ENCODE peak calls at places on chromosomes 2 and 18, in six cellular contexts. R is tibial artery, A is HCT116, D is upper lobe of left lung, J is pancreas, Y is psoas muscle. L is an unnamed sample.

GRCh38 chr2:121360566-121361300 is 75.7 kb upstream of the TFCP2L1 start:
- DNase-seq in A (no peak), R (no peak), D (no peak), Y (peak), J (peak), L (peak)

GRCh38 chr18:13183359-13183758 is 35.2 kb upstream of the LDLRAD4 start:
- DNase-seq in A (no peak), D (no peak), J (no peak), R (no peak), Y (no peak), L (no peak)

GRCh38 chr2:924701-925100 is 25.9 kb upstream of the SNTG2 start:
- DNase-seq in A (no peak), D (no peak), J (no peak), Y (no peak), R (no peak), L (no peak)

GRCh38 chr2:55811048-55811447 is 112.5 kb downstream of the EFEMP1 start:
- DNase-seq in A (no peak), D (no peak), J (no peak), Y (no peak), R (no peak), L (no peak)

GRCh38 chr18:70200286-70200685 is 5.2 kb downstream of the RTTN start:
- DNase-seq in R (no peak), D (no peak), Y (no peak), J (no peak), A (no peak), L (no peak)

GRCh38 chr2:232420073-232420454 is 13.4 kb downstream of the ALPG start:
- DNase-seq in A (no peak), R (peak), J (no peak), Y (no peak), D (no peak), L (no peak)

GRCh38 chr2:227545990-227546389 is 52.7 kb upstream of the SCYGR2 start:
- DNase-seq in R (no peak), A (no peak), J (no peak), D (peak), Y (no peak), L (no peak)

GRCh38 chr2:75202359-75202758 is 3.0 kb upstream of the TACR1 start:
- DNase-seq in A (no peak), Y (no peak), R (no peak), D (no peak), J (no peak), L (no peak)

GRCh38 chr2:217953531-217953932 is 49.3 kb downstream of the TNS1 start:
- DNase-seq in J (no peak), A (no peak), Y (no peak), R (peak), D (no peak), L (no peak)

GRCh38 chr18:56853961-56854360 is 202.8 kb downstream of the WDR7 start:
- DNase-seq in J (no peak), A (no peak), R (no peak), Y (no peak), D (no peak), L (no peak)

GRCh38 chr2:178152033-178152432 is 39.8 kb downstream of the RBM45 start:
- DNase-seq in R (no peak), Y (no peak), D (no peak), J (no peak), A (no peak), L (no peak)

GRCh38 chr18:708096-708495 is 4.3 kb downstream of the ENOSF1 start:
- DNase-seq in A (no peak), J (no peak), Y (no peak), D (no peak), R (no peak), L (no peak)

GRCh38 chr2:229738024-229738625 is 23.8 kb upstream of the DNER start:
- DNase-seq in D (no peak), J (no peak), Y (no peak), R (no peak), A (no peak), L (no peak)

DNA sequence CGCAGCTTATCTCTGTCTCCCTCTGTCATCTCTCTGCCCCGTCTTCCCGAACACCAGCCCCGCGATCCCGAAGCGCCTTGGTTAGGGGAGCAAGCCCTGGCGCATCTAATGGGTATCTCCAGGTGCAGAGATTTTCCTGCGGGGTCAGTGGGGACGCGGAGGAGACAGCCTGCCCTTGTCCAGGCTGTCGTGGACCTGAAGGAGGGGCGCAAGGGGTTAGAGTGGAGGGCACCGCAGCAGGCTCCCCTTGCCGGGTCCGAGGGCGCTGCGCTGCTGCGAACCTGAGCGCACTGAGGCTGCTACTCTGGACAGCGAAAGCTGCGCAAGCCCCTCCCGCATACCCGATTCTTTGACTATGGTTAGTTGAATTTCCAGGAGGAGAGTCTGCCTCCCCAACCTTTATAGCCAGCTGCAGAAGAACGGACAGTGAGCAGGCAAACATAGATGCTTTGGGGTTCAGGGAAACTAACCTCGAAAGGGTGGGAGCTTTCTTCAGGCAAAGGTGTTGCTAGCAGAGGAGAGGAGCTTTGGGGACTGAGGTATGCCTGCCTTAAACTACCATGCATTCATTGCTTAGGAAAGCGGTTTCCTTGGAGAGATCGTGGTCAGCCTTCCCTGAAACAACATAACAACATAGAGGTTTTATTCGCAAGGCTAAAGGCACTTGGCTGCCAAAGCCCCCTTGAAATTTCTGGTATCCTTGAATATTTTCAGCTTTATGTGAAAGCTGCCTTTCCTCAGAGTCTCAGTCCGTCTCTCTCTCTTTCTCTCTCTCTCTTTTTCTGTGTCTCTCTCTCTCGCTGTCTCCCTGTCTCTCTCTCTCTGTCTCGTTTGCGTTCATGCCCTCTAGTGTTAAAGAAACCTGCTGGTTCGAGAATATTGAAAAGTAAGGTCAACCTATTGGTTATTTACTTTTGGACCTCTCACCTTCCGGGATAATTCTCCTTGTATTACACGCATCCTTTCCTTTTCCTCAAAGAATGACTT is 1.6 kb downstream of the GALNT13 start:
- DNase-seq in A (no peak), Y (no peak), D (peak), R (no peak), J (no peak), L (no peak)
- H3K4me3 ChIP-seq in A (no peak), Y (no peak), D (peak), R (peak), J (no peak), L (no peak)

DNA sequence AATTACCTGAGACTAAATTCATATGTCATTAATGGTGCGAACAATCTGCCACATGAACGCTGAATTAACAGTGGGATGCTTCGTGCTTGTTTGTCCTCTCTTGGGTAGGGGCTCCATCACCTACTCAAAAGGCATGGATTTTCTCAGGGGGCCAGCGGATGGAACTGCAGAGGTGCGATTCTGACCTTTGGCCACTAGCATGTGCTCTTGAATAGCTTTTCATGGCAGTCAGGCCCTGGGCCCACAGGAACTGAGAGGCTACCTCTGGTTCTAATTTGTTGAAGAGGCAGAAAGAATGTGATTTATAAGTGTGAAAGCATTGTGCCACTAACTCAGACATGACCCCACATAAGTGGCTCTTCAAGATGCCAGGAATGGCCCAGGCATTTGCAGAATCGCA is 283.2 kb downstream of the INSIG2 start:
- DNase-seq in Y (no peak), R (no peak), D (no peak), J (peak), A (peak), L (peak)
- TF ChIP-seq CTCF in Y (no peak), R (no peak), D (peak), J (peak), A (peak), L (peak)

DNA sequence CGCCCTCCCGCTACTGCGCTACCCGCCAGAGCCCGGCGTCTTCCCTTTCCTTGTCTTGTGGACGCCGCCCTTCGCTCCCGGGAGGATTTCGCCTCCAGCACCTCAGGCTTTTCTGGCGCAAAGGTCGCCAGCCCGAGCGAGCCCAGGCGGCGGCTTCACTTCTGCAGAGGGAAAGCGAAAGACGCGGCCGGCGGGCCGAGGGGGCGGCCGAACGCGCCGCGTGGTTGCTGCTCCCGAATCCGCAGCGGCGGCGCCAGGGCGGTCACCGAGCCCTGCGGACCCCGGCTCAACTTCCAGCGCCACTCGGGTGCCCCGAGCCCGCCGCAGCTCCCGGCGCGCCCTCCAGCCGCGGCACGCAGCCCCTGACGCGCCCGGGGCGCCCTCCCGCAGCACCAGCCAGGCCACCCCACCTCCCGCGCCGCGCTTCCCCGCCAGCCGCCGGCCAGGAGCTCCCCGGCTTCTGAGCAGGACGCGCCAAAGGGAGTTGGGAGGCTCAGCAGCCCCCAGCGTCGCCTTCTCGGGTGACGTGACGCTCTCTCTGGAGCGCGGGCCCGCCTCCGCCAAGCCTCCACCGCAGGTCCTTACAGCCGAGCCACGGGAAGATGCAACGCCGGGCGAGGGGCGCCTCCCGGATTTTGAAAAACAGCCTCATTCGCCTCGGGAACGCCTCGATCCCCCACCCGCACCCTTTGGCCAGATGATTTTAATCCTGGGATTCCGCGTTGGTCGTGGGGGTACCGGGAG is 84.9 kb upstream of the EPB41L3 start:
- DNase-seq in R (peak), J (peak), Y (peak), A (no peak), D (peak), L (peak)
- H3K4me3 ChIP-seq in R (peak), J (peak), Y (peak), A (no peak), D (peak), L (peak)

GRCh38 chr2:239979243-239980023 is 45.7 kb downstream of the NDUFA10 start:
- DNase-seq in R (no peak), J (no peak), Y (no peak), A (no peak), D (no peak), L (peak)
- TF ChIP-seq CTCF in R (no peak), J (no peak), Y (no peak), A (no peak), D (no peak), L (peak)

DNA sequence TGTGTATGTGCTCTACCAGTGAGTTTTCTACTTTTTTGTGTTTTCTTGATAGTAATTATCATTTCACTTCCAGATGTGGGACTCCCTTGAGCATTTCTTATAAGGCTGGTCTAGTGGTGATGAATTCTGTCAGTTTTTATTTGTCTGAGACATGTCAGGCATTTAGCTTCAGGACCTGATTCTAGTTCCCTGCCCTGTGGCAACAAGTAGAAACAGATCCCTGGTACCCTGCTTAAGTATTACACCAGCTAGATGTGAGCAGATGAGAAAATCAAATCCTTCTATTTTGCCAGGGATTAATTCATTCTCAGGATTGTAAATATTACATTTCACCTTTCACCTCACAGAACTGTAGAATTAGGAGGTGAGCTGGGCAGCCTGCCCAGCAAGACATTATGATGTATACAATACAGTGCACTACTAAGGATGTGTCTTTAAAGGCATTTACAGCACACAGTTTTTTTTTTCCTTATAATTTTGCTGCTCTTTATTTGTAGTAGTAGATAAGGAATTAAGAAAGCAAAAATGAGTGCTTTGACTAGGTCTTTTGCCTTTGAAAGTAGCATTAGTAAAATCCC is 35.1 kb downstream of the GALM start:
- DNase-seq in Y (no peak), R (no peak), A (no peak), J (no peak), D (no peak), L (no peak)
- H3K4me3 ChIP-seq in Y (no peak), R (no peak), A (no peak), J (no peak), D (no peak), L (no peak)